ENCODE peak calls at places on chromosomes 5 and 9, in eight cellular contexts. U is CD8-positive, alpha-beta T cell; Y is neural progenitor cell; J is NCI-H69; F is heart left ventricle; W is fibroblast of lung; X is A549; M is activated CD4-positive, alpha-beta T cell treated with anti-CD3 and anti-CD28 coated beads, Interleukin-2, amount 10 ng/mL, durations not matched to agents 7 days and 5 days. Q is an unnamed sample.
A peak's percentile ranks its signal among the peaks of the same experiment; 100 is the strongest.

GRCh38 chr5:139376364-139376763 is 6.7 kb downstream of the SLC23A1 start:
- DNase-seq in U (no peak), Y (no peak), J (no peak), F (no peak), W (no peak), X (no peak), M (no peak), Q (no peak)

GRCh38 chr5:54087436-54087835 is 222.9 kb downstream of the ARL15 start:
- DNase-seq in U (no peak), Y (no peak), J (no peak), F (no peak), W (peak; percentile 94), X (no peak), M (no peak), Q (no peak)

GRCh38 chr9:27310582-27310981 is 13.6 kb upstream of the EQTN start:
- DNase-seq in U (no peak), Y (peak; percentile 43), J (peak; percentile 70), F (no peak), W (no peak), X (no peak), M (no peak), Q (no peak)

GRCh38 chr5:159156839-159157238 is 52.5 kb downstream of the RNF145 start:
- DNase-seq in U (no peak), Y (peak; percentile 77), J (peak; percentile 85), F (no peak), W (peak; percentile 64), X (peak; percentile 81), M (peak; percentile 58), Q (peak; percentile 62)

GRCh38 chr5:103117471-103117991 is 2.4 kb downstream of the GIN1 start:
- DNase-seq in U (no peak), Y (no peak), J (no peak), F (no peak), W (peak; percentile 3), X (no peak), M (no peak), Q (no peak)

GRCh38 chr5:149434162-149435014 is 55.3 kb upstream of the IL17B start:
- DNase-seq in U (no peak), Y (peak; percentile 81), J (peak; percentile 69), F (no peak), W (peak; percentile 76), X (peak; percentile 61), M (peak; percentile 61), Q (peak; percentile 59)

GRCh38 chr5:54491326-54491725 is 26.2 kb upstream of the SNX18 start:
- DNase-seq in U (no peak), Y (no peak), J (no peak), F (no peak), W (no peak), X (no peak), M (no peak), Q (no peak)

GRCh38 chr5:67293177-67293576 is 96.6 kb upstream of the CD180 start:
- DNase-seq in U (no peak), Y (no peak), J (no peak), F (no peak), W (no peak), X (no peak), M (no peak), Q (no peak)

GRCh38 chr5:34474573-34475021 is 181.5 kb upstream of the RAI14 start:
- DNase-seq in U (no peak), Y (peak; percentile 60), J (peak; percentile 66), F (no peak), W (peak; percentile 42), X (peak; percentile 70), M (no peak), Q (no peak)

GRCh38 chr9:91346644-91347043 is 15.1 kb downstream of the AUH start:
- DNase-seq in U (no peak), Y (no peak), J (no peak), F (no peak), W (no peak), X (no peak), M (no peak), Q (no peak)

GRCh38 chr9:2269778-2270177 is 254.6 kb downstream of the SMARCA2 start:
- DNase-seq in U (no peak), Y (no peak), J (no peak), F (no peak), W (no peak), X (no peak), M (no peak), Q (no peak)

GRCh38 chr9:135439916-135440315 is 39.7 kb upstream of the PPP1R26 start:
- DNase-seq in U (no peak), Y (no peak), J (no peak), F (no peak), W (no peak), X (no peak), M (no peak), Q (no peak)

GRCh38 chr9:113535756-113536155 is 72.2 kb downstream of the RGS3 start:
- DNase-seq in U (no peak), Y (no peak), J (no peak), F (no peak), W (no peak), X (no peak), M (no peak), Q (no peak)

GRCh38 chr5:76403963-76404693 is 1.0 kb downstream of the IQGAP2 start:
- DNase-seq in U (peak; percentile 53), Y (peak; percentile 79), J (peak; percentile 12), F (peak; percentile 63), W (no peak), X (peak; percentile 25), M (peak; percentile 83), Q (peak; percentile 87)

GRCh38 chr5:150451594-150451993 is 2.1 kb upstream of the RPS14 start:
- DNase-seq in U (no peak), Y (no peak), J (no peak), F (no peak), W (no peak), X (no peak), M (no peak), Q (no peak)

GRCh38 chr5:175384724-175385552 is 59.0 kb downstream of the DRD1 start:
- DNase-seq in U (no peak), Y (no peak), J (peak; percentile 4), F (no peak), W (peak; percentile 15), X (peak; percentile 27), M (no peak), Q (no peak)

GRCh38 chr5:9473624-9474023 is 72.3 kb downstream of the SEMA5A start:
- DNase-seq in U (no peak), Y (no peak), J (no peak), F (no peak), W (no peak), X (no peak), M (no peak), Q (no peak)

GRCh38 chr9:129610473-129611301 is 10.2 kb downstream of the C9orf50 start:
- DNase-seq in U (peak; percentile 50), Y (peak; percentile 91), J (peak; percentile 83), F (peak; percentile 92), W (peak; percentile 54), X (peak; percentile 74), M (peak; percentile 72), Q (peak; percentile 81)

GRCh38 chr9:123347289-123348060 is 8.5 kb upstream of the CRB2 start:
- DNase-seq in U (no peak), Y (no peak), J (peak; percentile 53), F (no peak), W (no peak), X (peak; percentile 32), M (no peak), Q (no peak)

GRCh38 chr5:31357038-31357437 is 163.6 kb downstream of the CDH6 start:
- DNase-seq in U (no peak), Y (no peak), J (no peak), F (no peak), W (no peak), X (no peak), M (no peak), Q (no peak)

GRCh38 chr9:101119206-101119819 is 90.8 kb downstream of the PLPPR1 start:
- DNase-seq in U (no peak), Y (peak; percentile 76), J (peak; percentile 84), F (peak; percentile 57), W (peak; percentile 3), X (peak; percentile 58), M (peak; percentile 14), Q (peak; percentile 79)

GRCh38 chr9:71683598-71684235 is 84.6 kb downstream of the CEMIP2 start:
- DNase-seq in U (no peak), Y (peak; percentile 49), J (peak; percentile 64), F (no peak), W (peak; percentile 86), X (no peak), M (no peak), Q (no peak)

GRCh38 chr9:94011134-94011533 is 56.0 kb upstream of the BARX1 start:
- DNase-seq in U (no peak), Y (no peak), J (peak; percentile 21), F (no peak), W (peak; percentile 13), X (no peak), M (peak; percentile 14), Q (no peak)

GRCh38 chr9:120946259-120946658 is 19.7 kb upstream of the TRAF1 start:
- DNase-seq in U (no peak), Y (no peak), J (no peak), F (no peak), W (peak; percentile 63), X (no peak), M (no peak), Q (no peak)

GRCh38 chr9:89886281-89886700 is 281.5 kb downstream of the GADD45G start:
- DNase-seq in U (no peak), Y (no peak), J (no peak), F (no peak), W (peak; percentile 85), X (no peak), M (no peak), Q (no peak)

GRCh38 chr5:40505031-40505430 is 174.7 kb upstream of the PTGER4 start:
- DNase-seq in U (no peak), Y (no peak), J (no peak), F (no peak), W (no peak), X (no peak), M (no peak), Q (no peak)

GRCh38 chr5:172667786-172668735 is 27.0 kb downstream of the NEURL1B start:
- DNase-seq in U (no peak), Y (no peak), J (no peak), F (no peak), W (no peak), X (no peak), M (no peak), Q (no peak)

GRCh38 chr9:130956636-130957450 is 17.8 kb upstream of the FIBCD1 start:
- DNase-seq in U (no peak), Y (no peak), J (no peak), F (no peak), W (no peak), X (no peak), M (no peak), Q (no peak)

GRCh38 chr9:91055845-91056244 is 254.2 kb downstream of the SYK start:
- DNase-seq in U (no peak), Y (no peak), J (no peak), F (no peak), W (no peak), X (no peak), M (no peak), Q (no peak)

GRCh38 chr5:141877478-141878185 is 578 bp downstream of the PCDH1 start:
- DNase-seq in U (no peak), Y (peak; percentile 18), J (peak; percentile 54), F (no peak), W (no peak), X (peak; percentile 36), M (peak; percentile 20), Q (no peak)

GRCh38 chr9:124475868-124476690 is 25.8 kb downstream of the ADGRD2 start:
- DNase-seq in U (no peak), Y (no peak), J (no peak), F (peak; percentile 34), W (no peak), X (no peak), M (no peak), Q (no peak)

GRCh38 chr9:35104586-35104985 is 1.7 kb upstream of the STOML2 start:
- DNase-seq in U (no peak), Y (no peak), J (no peak), F (no peak), W (no peak), X (no peak), M (no peak), Q (no peak)

GRCh38 chr9:133375116-133375723 is 640 bp downstream of the SURF4 start:
- DNase-seq in U (no peak), Y (peak; percentile 49), J (peak; percentile 76), F (no peak), W (peak; percentile 39), X (peak; percentile 47), M (peak; percentile 15), Q (peak; percentile 88)